ENCODE peak calls at places on chromosomes 1 and 21, in nine cellular contexts. One of them, this sample, is unnamed.

GRCh38 chr1:208243522-208243850 is 698 bp downstream of the PLXNA2 start:
- DNase-seq in IMR-90: no peak
- DNase-seq in kidney: peak; percentile 78
- DNase-seq in left ventricle myocardium inferior: no peak
- DNase-seq in transverse colon: no peak
- DNase-seq in pancreas: no peak
- DNase-seq in upper lobe of right lung: no peak
- DNase-seq in psoas muscle: no peak
- DNase-seq in thyroid gland: no peak
- DNase-seq in this sample: peak; percentile 26

GRCh38 chr21:38478782-38479181 is 19.5 kb downstream of the ERG start:
- DNase-seq in transverse colon: no peak
- DNase-seq in kidney: no peak
- DNase-seq in IMR-90: peak; percentile 10
- DNase-seq in upper lobe of right lung: no peak
- DNase-seq in thyroid gland: no peak
- DNase-seq in pancreas: no peak
- DNase-seq in psoas muscle: no peak
- DNase-seq in left ventricle myocardium inferior: no peak
- DNase-seq in this sample: no peak

GRCh38 chr1:214404154-214404553 is 123.2 kb downstream of the SMYD2 start:
- DNase-seq in psoas muscle: no peak
- DNase-seq in upper lobe of right lung: no peak
- DNase-seq in left ventricle myocardium inferior: no peak
- DNase-seq in pancreas: no peak
- DNase-seq in IMR-90: peak; percentile 88
- DNase-seq in kidney: no peak
- DNase-seq in transverse colon: no peak
- DNase-seq in thyroid gland: no peak
- DNase-seq in this sample: no peak

GRCh38 chr1:68140536-68140935 is 90.1 kb upstream of the DIRAS3 start:
- DNase-seq in pancreas: no peak
- DNase-seq in kidney: no peak
- DNase-seq in left ventricle myocardium inferior: no peak
- DNase-seq in IMR-90: peak; percentile 69
- DNase-seq in thyroid gland: no peak
- DNase-seq in upper lobe of right lung: no peak
- DNase-seq in transverse colon: no peak
- DNase-seq in psoas muscle: no peak
- DNase-seq in this sample: no peak

GRCh38 chr1:19651141-19651737 is 7.1 kb downstream of the NBL1 start:
- DNase-seq in thyroid gland: peak; percentile 72
- DNase-seq in upper lobe of right lung: no peak
- DNase-seq in left ventricle myocardium inferior: peak; percentile 59
- DNase-seq in transverse colon: peak; percentile 43
- DNase-seq in pancreas: peak; percentile 54
- DNase-seq in IMR-90: peak; percentile 47
- DNase-seq in kidney: peak; percentile 86
- DNase-seq in psoas muscle: peak; percentile 79
- DNase-seq in this sample: peak; percentile 70

GRCh38 chr1:182718311-182718710 is 33.9 kb upstream of the RGS8 start:
- DNase-seq in thyroid gland: no peak
- DNase-seq in IMR-90: no peak
- DNase-seq in transverse colon: no peak
- DNase-seq in upper lobe of right lung: no peak
- DNase-seq in psoas muscle: no peak
- DNase-seq in pancreas: no peak
- DNase-seq in kidney: no peak
- DNase-seq in left ventricle myocardium inferior: no peak
- DNase-seq in this sample: no peak

GRCh38 chr1:54927475-54928240 is 40.7 kb upstream of the DHCR24 start:
- DNase-seq in IMR-90: peak; percentile 63
- DNase-seq in thyroid gland: peak; percentile 23
- DNase-seq in pancreas: no peak
- DNase-seq in upper lobe of right lung: no peak
- DNase-seq in left ventricle myocardium inferior: peak; percentile 27
- DNase-seq in transverse colon: no peak
- DNase-seq in psoas muscle: peak; percentile 63
- DNase-seq in kidney: no peak
- DNase-seq in this sample: peak; percentile 82

GRCh38 chr21:25324666-25325065 is 282.6 kb downstream of the MRPL39 start:
- DNase-seq in psoas muscle: no peak
- DNase-seq in thyroid gland: no peak
- DNase-seq in pancreas: no peak
- DNase-seq in IMR-90: no peak
- DNase-seq in upper lobe of right lung: no peak
- DNase-seq in kidney: no peak
- DNase-seq in left ventricle myocardium inferior: no peak
- DNase-seq in transverse colon: no peak
- DNase-seq in this sample: no peak

GRCh38 chr1:19325958-19326747 is 14.0 kb downstream of the SLC66A1 start:
- DNase-seq in left ventricle myocardium inferior: no peak
- DNase-seq in pancreas: no peak
- DNase-seq in thyroid gland: no peak
- DNase-seq in psoas muscle: no peak
- DNase-seq in IMR-90: no peak
- DNase-seq in kidney: peak; percentile 74
- DNase-seq in transverse colon: no peak
- DNase-seq in upper lobe of right lung: no peak
- DNase-seq in this sample: no peak

GRCh38 chr1:222785553-222785952 is 29.3 kb upstream of the DISP1 start:
- DNase-seq in psoas muscle: no peak
- DNase-seq in IMR-90: no peak
- DNase-seq in pancreas: no peak
- DNase-seq in kidney: no peak
- DNase-seq in left ventricle myocardium inferior: no peak
- DNase-seq in upper lobe of right lung: no peak
- DNase-seq in thyroid gland: no peak
- DNase-seq in transverse colon: no peak
- DNase-seq in this sample: no peak

GRCh38 chr1:45863117-45863670 is 59.8 kb downstream of the MAST2 start:
- DNase-seq in IMR-90: no peak
- DNase-seq in left ventricle myocardium inferior: no peak
- DNase-seq in kidney: no peak
- DNase-seq in psoas muscle: no peak
- DNase-seq in transverse colon: no peak
- DNase-seq in thyroid gland: no peak
- DNase-seq in upper lobe of right lung: no peak
- DNase-seq in pancreas: no peak
- DNase-seq in this sample: no peak

GRCh38 chr1:160043543-160043942 is 11.8 kb upstream of the PIGM start:
- DNase-seq in IMR-90: no peak
- DNase-seq in kidney: no peak
- DNase-seq in thyroid gland: no peak
- DNase-seq in upper lobe of right lung: no peak
- DNase-seq in pancreas: no peak
- DNase-seq in left ventricle myocardium inferior: no peak
- DNase-seq in transverse colon: no peak
- DNase-seq in psoas muscle: no peak
- DNase-seq in this sample: no peak

GRCh38 chr1:225896937-225897549 is 8.1 kb upstream of the LEFTY1 start:
- DNase-seq in thyroid gland: no peak
- DNase-seq in transverse colon: peak; percentile 77
- DNase-seq in left ventricle myocardium inferior: no peak
- DNase-seq in psoas muscle: peak; percentile 35
- DNase-seq in upper lobe of right lung: no peak
- DNase-seq in IMR-90: peak; percentile 34
- DNase-seq in pancreas: peak; percentile 61
- DNase-seq in kidney: peak; percentile 59
- DNase-seq in this sample: no peak

GRCh38 chr1:234538930-234539649 is 60.1 kb upstream of the TARBP1 start:
- DNase-seq in upper lobe of right lung: no peak
- DNase-seq in IMR-90: no peak
- DNase-seq in thyroid gland: peak; percentile 91
- DNase-seq in transverse colon: no peak
- DNase-seq in psoas muscle: peak; percentile 85
- DNase-seq in left ventricle myocardium inferior: peak; percentile 67
- DNase-seq in kidney: no peak
- DNase-seq in pancreas: peak; percentile 16
- DNase-seq in this sample: peak; percentile 37

GRCh38 chr21:37886120-37886519 is 30.1 kb downstream of the KCNJ6 start:
- DNase-seq in pancreas: no peak
- DNase-seq in thyroid gland: no peak
- DNase-seq in kidney: no peak
- DNase-seq in IMR-90: no peak
- DNase-seq in transverse colon: no peak
- DNase-seq in upper lobe of right lung: no peak
- DNase-seq in psoas muscle: no peak
- DNase-seq in left ventricle myocardium inferior: no peak
- DNase-seq in this sample: no peak

GRCh38 chr1:218473527-218473926 is 128.4 kb downstream of the TGFB2 start:
- DNase-seq in psoas muscle: no peak
- DNase-seq in thyroid gland: no peak
- DNase-seq in upper lobe of right lung: no peak
- DNase-seq in IMR-90: peak; percentile 73
- DNase-seq in transverse colon: no peak
- DNase-seq in pancreas: no peak
- DNase-seq in kidney: no peak
- DNase-seq in left ventricle myocardium inferior: no peak
- DNase-seq in this sample: no peak

GRCh38 chr1:91751281-91751680 is 134.7 kb downstream of the TGFBR3 start:
- DNase-seq in kidney: no peak
- DNase-seq in transverse colon: peak; percentile 14
- DNase-seq in left ventricle myocardium inferior: peak; percentile 38
- DNase-seq in psoas muscle: peak; percentile 65
- DNase-seq in upper lobe of right lung: no peak
- DNase-seq in thyroid gland: peak; percentile 55
- DNase-seq in IMR-90: peak; percentile 51
- DNase-seq in pancreas: no peak
- DNase-seq in this sample: peak; percentile 61

GRCh38 chr1:29837306-29837646 is 601.0 kb downstream of the PTPRU start:
- DNase-seq in kidney: no peak
- DNase-seq in upper lobe of right lung: no peak
- DNase-seq in pancreas: no peak
- DNase-seq in thyroid gland: no peak
- DNase-seq in left ventricle myocardium inferior: no peak
- DNase-seq in IMR-90: no peak
- DNase-seq in psoas muscle: no peak
- DNase-seq in transverse colon: no peak
- DNase-seq in this sample: no peak

DNA sequence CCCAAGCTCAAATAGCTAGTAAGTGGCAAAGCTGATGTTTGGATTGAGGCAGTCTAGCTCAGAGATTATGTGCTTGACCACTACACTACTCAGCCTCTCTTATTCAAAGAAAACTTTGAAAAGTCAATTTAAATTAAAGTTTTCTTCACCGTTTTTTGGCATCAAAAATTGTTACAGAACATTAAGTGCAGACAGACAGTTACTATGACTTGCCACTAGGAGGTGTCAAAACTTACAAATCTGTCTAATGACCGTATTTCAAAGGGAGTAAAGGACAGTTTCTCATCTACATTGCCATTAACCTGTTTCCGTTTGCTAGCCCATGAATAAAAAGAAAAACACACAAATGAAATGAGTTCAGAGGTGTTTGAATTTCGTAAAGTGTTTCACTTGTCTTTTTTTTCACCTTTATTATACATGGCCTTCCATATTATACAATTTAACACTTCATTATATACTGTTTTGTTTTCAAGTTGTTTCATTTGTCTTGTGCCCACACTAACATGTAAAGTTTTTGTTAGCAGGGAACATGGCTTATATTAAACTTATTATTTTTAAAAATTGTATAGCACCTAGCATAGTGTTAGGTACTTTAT is 57.4 kb upstream of the MTF2 start:
- DNase-seq in left ventricle myocardium inferior: no peak
- DNase-seq in thyroid gland: no peak
- DNase-seq in pancreas: no peak
- DNase-seq in kidney: no peak
- DNase-seq in IMR-90: peak; percentile 61
- DNase-seq in transverse colon: no peak
- DNase-seq in psoas muscle: no peak
- DNase-seq in upper lobe of right lung: no peak
- DNase-seq in this sample: no peak
- TF ChIP-seq CTCF in left ventricle myocardium inferior: peak; percentile 76
- TF ChIP-seq CTCF in thyroid gland: peak; percentile 61
- TF ChIP-seq CTCF in pancreas: peak; percentile 66
- TF ChIP-seq CTCF in kidney: peak; percentile 71
- TF ChIP-seq CTCF in IMR-90: peak; percentile 73
- TF ChIP-seq CTCF in transverse colon: peak; percentile 80
- TF ChIP-seq CTCF in psoas muscle: peak; percentile 78
- TF ChIP-seq CTCF in upper lobe of right lung: peak; percentile 77
- TF ChIP-seq CTCF in this sample: peak; percentile 45

GRCh38 chr21:44710294-44710665 is 1.1 kb downstream of the TSPEAR start:
- DNase-seq in kidney: no peak
- DNase-seq in IMR-90: no peak
- DNase-seq in pancreas: no peak
- DNase-seq in left ventricle myocardium inferior: no peak
- DNase-seq in thyroid gland: no peak
- DNase-seq in psoas muscle: peak; percentile 37
- DNase-seq in transverse colon: no peak
- DNase-seq in upper lobe of right lung: peak; percentile 52
- DNase-seq in this sample: no peak
- H3K4me1 ChIP-seq in kidney: no peaks in the 10 kb centered on the region
- H3K4me1 ChIP-seq in IMR-90: peaks cover 1% of the 10 kb centered on the region
- H3K4me1 ChIP-seq in pancreas: no peaks in the 10 kb centered on the region
- H3K4me1 ChIP-seq in left ventricle myocardium inferior: peaks cover 56% of the 10 kb centered on the region
- H3K4me1 ChIP-seq in thyroid gland: peaks cover 16% of the 10 kb centered on the region
- H3K4me1 ChIP-seq in psoas muscle: no peaks in the 10 kb centered on the region
- H3K4me1 ChIP-seq in transverse colon: peaks cover 4% of the 10 kb centered on the region
- H3K4me1 ChIP-seq in upper lobe of right lung: peaks cover 8% of the 10 kb centered on the region
- H3K4me1 ChIP-seq in this sample: peaks cover 13% of the 10 kb centered on the region

DNA sequence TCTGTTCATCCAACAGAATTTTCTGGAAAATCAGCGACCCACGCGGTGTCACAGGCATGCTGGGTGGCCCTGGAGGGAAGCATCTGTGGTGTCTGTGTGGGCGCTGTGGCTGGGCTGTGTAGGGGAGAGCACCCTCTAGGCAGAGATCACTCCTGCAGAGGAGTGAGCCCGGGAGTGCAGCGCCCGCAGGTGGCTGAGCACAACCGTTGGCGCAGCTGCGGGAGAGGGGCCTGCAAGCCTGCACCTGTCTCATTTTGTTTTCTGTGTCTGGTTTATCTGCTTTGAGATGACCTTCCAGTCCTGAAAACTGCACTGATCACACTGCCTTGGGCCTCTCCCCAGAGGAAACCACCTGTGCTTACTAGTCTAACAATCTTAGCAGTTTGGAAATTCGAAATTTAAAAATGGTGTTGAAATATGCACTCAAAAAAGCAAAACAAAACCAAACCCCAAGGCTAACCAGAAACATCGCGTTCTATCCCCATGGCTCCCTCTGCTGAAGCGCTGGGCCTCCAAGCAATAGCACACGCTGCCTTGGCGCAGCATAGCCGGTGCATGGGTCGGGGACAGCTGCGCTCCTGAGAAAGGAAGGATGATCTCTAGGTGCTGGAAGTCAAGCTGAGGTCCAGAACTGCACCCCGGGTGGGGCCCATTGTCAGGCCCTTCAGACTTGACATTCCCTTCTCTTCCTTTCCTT is 4.8 kb downstream of the FAM3B start:
- DNase-seq in transverse colon: no peak
- DNase-seq in pancreas: no peak
- DNase-seq in left ventricle myocardium inferior: no peak
- DNase-seq in thyroid gland: no peak
- DNase-seq in psoas muscle: no peak
- DNase-seq in upper lobe of right lung: no peak
- DNase-seq in IMR-90: no peak
- DNase-seq in kidney: no peak
- DNase-seq in this sample: no peak
- H3K4me3 ChIP-seq in transverse colon: no peak overlapping the region
- H3K4me3 ChIP-seq in pancreas: no peak overlapping the region
- H3K4me3 ChIP-seq in left ventricle myocardium inferior: no peak overlapping the region
- H3K4me3 ChIP-seq in thyroid gland: no peak overlapping the region
- H3K4me3 ChIP-seq in psoas muscle: no peak overlapping the region
- H3K4me3 ChIP-seq in upper lobe of right lung: no peak overlapping the region
- H3K4me3 ChIP-seq in IMR-90: no peak overlapping the region
- H3K4me3 ChIP-seq in kidney: no peak overlapping the region
- H3K4me3 ChIP-seq in this sample: no peak overlapping the region

GRCh38 chr1:228459091-228459993 is 27.8 kb upstream of the RNF187 start:
- DNase-seq in IMR-90: peak; percentile 85
- DNase-seq in kidney: peak; percentile 81
- DNase-seq in left ventricle myocardium inferior: peak; percentile 45
- DNase-seq in upper lobe of right lung: peak; percentile 77
- DNase-seq in transverse colon: peak; percentile 58
- DNase-seq in pancreas: peak; percentile 44
- DNase-seq in thyroid gland: no peak
- DNase-seq in psoas muscle: peak; percentile 74
- DNase-seq in this sample: peak; percentile 56
- TF ChIP-seq CTCF in IMR-90: peak; percentile 71
- TF ChIP-seq CTCF in kidney: peak; percentile 38
- TF ChIP-seq CTCF in left ventricle myocardium inferior: peak; percentile 73
- TF ChIP-seq CTCF in upper lobe of right lung: peak; percentile 56
- TF ChIP-seq CTCF in transverse colon: peak; percentile 76
- TF ChIP-seq CTCF in pancreas: peak; percentile 52
- TF ChIP-seq CTCF in thyroid gland: peak; percentile 50
- TF ChIP-seq CTCF in psoas muscle: peak; percentile 42
- TF ChIP-seq CTCF in this sample: peak; percentile 76

This sample was measured in testis.